ENCODE peak calls at places on chromosomes 5 and 9, in eight cellular contexts. K, L, J, B, T, R, P and E are unnamed samples.

GRCh38 chr5:148684528-148684927 is 30.2 kb upstream of the HTR4 start:
- DNase-seq in K (no peak), L (no peak), J (no peak), B (no peak), T (no peak), R (no peak), P (no peak), E (no peak)

GRCh38 chr9:76534031-76534430 is 75.0 kb downstream of the GCNT1 start:
- DNase-seq in K (no peak), L (no peak), J (no peak), B (no peak), T (peak), R (peak), P (no peak), E (no peak)

GRCh38 chr9:24436761-24437160 is 108.9 kb downstream of the IZUMO3 start:
- DNase-seq in K (no peak), L (peak), J (no peak), B (no peak), T (no peak), R (no peak), P (no peak), E (no peak)

GRCh38 chr5:118956727-118957126 is 31.6 kb downstream of the DTWD2 start:
- DNase-seq in K (no peak), L (peak), J (peak), B (no peak), T (peak), R (peak), P (no peak), E (no peak)

GRCh38 chr9:133184971-133185370 is 21.3 kb upstream of the GBGT1 start:
- DNase-seq in K (peak), L (peak), J (peak), B (no peak), T (peak), R (peak), P (peak), E (no peak)

GRCh38 chr9:129597355-129598088 is 23.4 kb downstream of the C9orf50 start:
- DNase-seq in K (no peak), L (no peak), J (no peak), B (peak), T (no peak), R (no peak), P (peak), E (no peak)

GRCh38 chr5:159902444-159903121 is 13.7 kb upstream of the ADRA1B start:
- DNase-seq in K (no peak), L (peak), J (no peak), B (no peak), T (peak), R (peak), P (no peak), E (no peak)

GRCh38 chr9:133727277-133727875 is 10.8 kb downstream of the SARDH start:
- DNase-seq in K (no peak), L (no peak), J (no peak), B (peak), T (no peak), R (no peak), P (no peak), E (no peak)

GRCh38 chr5:95068952-95069351 is 215.9 kb downstream of the MCTP1 start:
- DNase-seq in K (no peak), L (no peak), J (no peak), B (no peak), T (no peak), R (no peak), P (no peak), E (no peak)

GRCh38 chr5:89396262-89396975 is 513.4 kb upstream of the MEF2C start:
- DNase-seq in K (no peak), L (no peak), J (no peak), B (no peak), T (no peak), R (peak), P (no peak), E (no peak)

GRCh38 chr5:65244031-65244430 is 237.7 kb downstream of the ADAMTS6 start:
- DNase-seq in K (no peak), L (no peak), J (no peak), B (no peak), T (no peak), R (no peak), P (no peak), E (no peak)

GRCh38 chr9:37931586-37931985 is 27.7 kb upstream of the SLC25A51 start:
- DNase-seq in K (no peak), L (no peak), J (no peak), B (no peak), T (no peak), R (peak), P (no peak), E (no peak)

GRCh38 chr5:68924490-68925145 is 169.2 kb upstream of the SLC30A5 start:
- DNase-seq in K (no peak), L (no peak), J (no peak), B (no peak), T (no peak), R (peak), P (no peak), E (no peak)

GRCh38 chr9:126791406-126792230 is 13.2 kb upstream of the ZBTB43 start:
- DNase-seq in K (no peak), L (no peak), J (no peak), B (peak), T (peak), R (peak), P (no peak), E (no peak)

GRCh38 chr9:90309809-90310522 is 332.7 kb downstream of the DIRAS2 start:
- DNase-seq in K (no peak), L (peak), J (no peak), B (no peak), T (peak), R (no peak), P (no peak), E (no peak)

GRCh38 chr9:37496020-37496419 is 10.3 kb downstream of the POLR1E start:
- DNase-seq in K (no peak), L (no peak), J (no peak), B (no peak), T (no peak), R (no peak), P (no peak), E (no peak)

GRCh38 chr5:115097236-115097635 is 72.5 kb downstream of the TRIM36 start:
- DNase-seq in K (no peak), L (no peak), J (no peak), B (no peak), T (no peak), R (no peak), P (no peak), E (no peak)

GRCh38 chr9:135933114-135933513 is 25.8 kb upstream of the CAMSAP1 start:
- DNase-seq in K (no peak), L (no peak), J (no peak), B (no peak), T (no peak), R (no peak), P (no peak), E (no peak)

GRCh38 chr5:134594336-134594735 is 38.3 kb downstream of the SAR1B start:
- DNase-seq in K (no peak), L (no peak), J (no peak), B (no peak), T (no peak), R (no peak), P (no peak), E (no peak)

GRCh38 chr5:180116441-180117377 is 45.1 kb upstream of the RNF130 start:
- DNase-seq in K (no peak), L (peak), J (no peak), B (peak), T (no peak), R (peak), P (peak), E (no peak)

GRCh38 chr9:124414612-124415011 is 630 bp downstream of the PSMB7 start:
- DNase-seq in K (no peak), L (peak), J (no peak), B (no peak), T (peak), R (no peak), P (no peak), E (no peak)

GRCh38 chr9:114434878-114435311 is 47.1 kb upstream of the AKNA start:
- DNase-seq in K (peak), L (peak), J (peak), B (no peak), T (peak), R (peak), P (no peak), E (peak)

GRCh38 chr9:133786371-133786753 is 48.2 kb upstream of the SARDH start:
- DNase-seq in K (no peak), L (no peak), J (no peak), B (no peak), T (no peak), R (no peak), P (no peak), E (peak)

GRCh38 chr5:54736003-54736797 is 218.6 kb downstream of the SNX18 start:
- DNase-seq in K (no peak), L (no peak), J (no peak), B (no peak), T (no peak), R (no peak), P (no peak), E (no peak)